ENCODE peak calls at places on chromosomes 7 and 10, in five cellular contexts. U is GM23248, K is HepG2, O is H1, I is DND-41. X is an unnamed sample.

GRCh38 chr10:110077436-110078120 is 69.8 kb downstream of the ADD3 start:
- DNase-seq in U (peak; percentile 81), K (peak; percentile 81), O (no peak), I (no peak), X (no peak)

GRCh38 chr10:77604941-77605351 is 32.7 kb downstream of the KCNMA1 start:
- DNase-seq in U (peak; percentile 4), K (no peak), O (no peak), I (no peak), X (no peak)

GRCh38 chr10:124316316-124316715 is 102.4 kb downstream of the OAT start:
- DNase-seq in U (no peak), K (no peak), O (no peak), I (no peak), X (no peak)

GRCh38 chr7:128783143-128783799 is 7.7 kb upstream of the OPN1SW start:
- DNase-seq in U (peak; percentile 75), K (peak; percentile 61), O (peak; percentile 99), I (peak; percentile 16), X (peak; percentile 63)

GRCh38 chr10:88108115-88108610 is 244.7 kb downstream of the PTEN start:
- DNase-seq in U (peak; percentile 17), K (no peak), O (no peak), I (peak; percentile 79), X (no peak)

GRCh38 chr7:50791921-50792341 is 9.2 kb upstream of the GRB10 start:
- DNase-seq in U (peak; percentile 70), K (peak; percentile 20), O (no peak), I (no peak), X (no peak)

GRCh38 chr10:62710182-62710581 is 94.3 kb upstream of the ADO start:
- DNase-seq in U (no peak), K (no peak), O (no peak), I (no peak), X (no peak)

GRCh38 chr10:90451283-90451682 is 406.6 kb downstream of the HTR7 start:
- DNase-seq in U (no peak), K (no peak), O (no peak), I (no peak), X (no peak)

GRCh38 chr10:92164024-92164423 is 126.9 kb downstream of the CPEB3 start:
- DNase-seq in U (no peak), K (no peak), O (no peak), I (no peak), X (no peak)

GRCh38 chr7:90266808-90267207 is 21.8 kb downstream of the CFAP69 start:
- DNase-seq in U (peak; percentile 83), K (no peak), O (no peak), I (no peak), X (peak; percentile 41)

GRCh38 chr7:148079206-148079605 is 511.4 kb upstream of the C7orf33 start:
- DNase-seq in U (no peak), K (no peak), O (no peak), I (no peak), X (no peak)

GRCh38 chr10:88865281-88865876 is 13.7 kb upstream of the ANKRD22 start:
- DNase-seq in U (peak; percentile 12), K (no peak), O (no peak), I (no peak), X (no peak)

GRCh38 chr10:105974803-105975456 is 1189.6 kb downstream of the SORCS1 start:
- DNase-seq in U (peak; percentile 54), K (no peak), O (no peak), I (no peak), X (no peak)

GRCh38 chr7:6600093-6600492 is 10.3 kb downstream of the INTS15 start:
- DNase-seq in U (no peak), K (no peak), O (no peak), I (no peak), X (no peak)

GRCh38 chr10:44908071-44908709 is 2.9 kb upstream of the TMEM72 start:
- DNase-seq in U (no peak), K (no peak), O (peak; percentile 53), I (no peak), X (peak; percentile 16)

GRCh38 chr7:139658919-139659675 is 118.7 kb downstream of the HIPK2 start:
- DNase-seq in U (no peak), K (peak; percentile 91), O (no peak), I (no peak), X (no peak)

GRCh38 chr7:39248693-39249090 is 271.0 kb downstream of the POU6F2 start:
- DNase-seq in U (no peak), K (no peak), O (no peak), I (no peak), X (no peak)

GRCh38 chr10:49734676-49735075 is 27.4 kb downstream of the OGDHL start:
- DNase-seq in U (no peak), K (no peak), O (no peak), I (no peak), X (no peak)

GRCh38 chr10:44963772-44964633 is 4.4 kb downstream of the RASSF4 start:
- DNase-seq in U (no peak), K (peak; percentile 85), O (peak; percentile 59), I (no peak), X (no peak)

GRCh38 chr10:35752469-35753450 is 110.7 kb upstream of the FZD8 start:
- DNase-seq in U (no peak), K (no peak), O (no peak), I (no peak), X (no peak)

GRCh38 chr7:78530351-78530750 is 731.8 kb downstream of the PHTF2 start:
- DNase-seq in U (peak; percentile 89), K (peak; percentile 21), O (no peak), I (no peak), X (peak; percentile 55)

GRCh38 chr7:73704640-73705550 is 14.6 kb downstream of the STX1A start:
- DNase-seq in U (no peak), K (no peak), O (no peak), I (no peak), X (peak; percentile 79)

GRCh38 chr10:43225787-43226153 is 41.1 kb downstream of the RASGEF1A start:
- DNase-seq in U (no peak), K (no peak), O (peak; percentile 35), I (no peak), X (no peak)

GRCh38 chr7:137975223-137975622 is 26.7 kb downstream of the CREB3L2 start:
- DNase-seq in U (peak; percentile 92), K (no peak), O (no peak), I (no peak), X (peak; percentile 76)

GRCh38 chr7:135355377-135356048 is 121.9 kb downstream of the STRA8 start:
- DNase-seq in U (no peak), K (no peak), O (no peak), I (no peak), X (no peak)

GRCh38 chr7:101507791-101508252 is 121.3 kb downstream of the MYL10 start:
- DNase-seq in U (peak; percentile 62), K (peak; percentile 78), O (peak; percentile 81), I (peak; percentile 68), X (no peak)

GRCh38 chr7:73903321-73904218 is 42.6 kb downstream of the TMEM270 start:
- DNase-seq in U (no peak), K (no peak), O (no peak), I (no peak), X (no peak)

GRCh38 chr7:1223196-1224092 is 9.2 kb upstream of the UNCX start:
- DNase-seq in U (no peak), K (peak; percentile 10), O (peak; percentile 59), I (no peak), X (no peak)

GRCh38 chr7:101838837-101839483 is 21.5 kb downstream of the CUX1 start:
- DNase-seq in U (no peak), K (no peak), O (no peak), I (no peak), X (no peak)

GRCh38 chr7:137454169-137455166 is 110.9 kb upstream of the PTN start:
- DNase-seq in U (peak; percentile 69), K (peak; percentile 24), O (no peak), I (no peak), X (peak; percentile 73)

GRCh38 chr10:84012831-84013458 is 126.4 kb upstream of the GHITM start:
- DNase-seq in U (no peak), K (no peak), O (no peak), I (no peak), X (no peak)

GRCh38 chr10:30737931-30738391 is 108.4 kb upstream of the LYZL2 start:
- DNase-seq in U (no peak), K (no peak), O (no peak), I (no peak), X (no peak)
- H3K27ac ChIP-seq in U (no peak overlapping the region), K (no peak overlapping the region), O (no peak overlapping the region), I (no peak overlapping the region), X (no peak overlapping the region)

DNA sequence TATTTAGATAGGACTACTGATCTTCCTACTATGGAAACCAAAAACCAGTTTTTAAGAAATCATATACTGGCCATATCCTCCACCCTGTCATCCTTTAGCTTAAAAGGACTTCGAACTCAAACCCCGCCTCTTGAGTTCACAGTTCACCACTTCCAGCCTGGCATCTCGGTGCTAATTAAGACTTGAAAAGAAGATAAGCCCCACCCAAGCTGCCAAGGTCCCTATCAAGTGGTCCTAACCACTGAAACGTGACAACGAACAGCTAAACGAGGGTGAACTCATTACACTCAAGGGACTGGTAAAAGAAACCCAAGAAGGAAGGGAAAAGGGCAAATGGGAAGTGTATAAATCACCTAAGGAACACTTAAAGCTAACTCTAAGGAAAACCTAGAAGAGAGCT is 16.1 kb downstream of the COL17A1 start:
- DNase-seq in U (no peak), K (no peak), O (no peak), I (no peak), X (no peak)
- TF ChIP-seq EZH2 in U (no peak), K (no peak), O (no peak), I (no peak), X (no peak)

GRCh38 chr7:106774213-106774767 is 90.8 kb upstream of the PIK3CG start:
- DNase-seq in U (no peak), K (no peak), O (no peak), I (no peak), X (no peak)

GRCh38 chr7:106773228-106773627 is 91.9 kb upstream of the PIK3CG start:
- DNase-seq in U (peak; percentile 16), K (no peak), O (no peak), I (no peak), X (peak; percentile 32)

GRCh38 chr7:106775552-106775936 is 89.5 kb upstream of the PIK3CG start:
- DNase-seq in U (peak; percentile 87), K (no peak), O (no peak), I (no peak), X (peak; percentile 84)

GRCh38 chr7:106775975-106776607 is 89.0 kb upstream of the PIK3CG start:
- DNase-seq in U (no peak), K (no peak), O (no peak), I (no peak), X (no peak)

GRCh38 chr7:106774768-106775551 is 90.1 kb upstream of the PIK3CG start:
- DNase-seq in U (peak; percentile 64), K (no peak), O (no peak), I (peak; percentile 48), X (peak; percentile 85)
- H3K4me3 ChIP-seq in U (peak overlapping the region; percentile 56), K (no peak overlapping the region), O (no peak overlapping the region), I (no peak overlapping the region), X (peak overlapping the region; percentile 43)

GRCh38 chr10:5905854-5906507 is 15.9 kb downstream of the FBH1 start:
- DNase-seq in U (no peak), K (no peak), O (no peak), I (no peak), X (no peak)
- H3K27ac ChIP-seq in U (no peak overlapping the region), K (no peak overlapping the region), O (no peak overlapping the region), I (no peak overlapping the region), X (no peak overlapping the region)

GRCh38 chr10:101223274-101224059 is 5.8 kb downstream of the LBX1 start:
- DNase-seq in U (peak; percentile 44), K (no peak), O (peak; percentile 72), I (no peak), X (no peak)
- TF ChIP-seq EZH2 in U (peak; percentile 2), K (no peak), O (peak; percentile 99), I (no peak), X (peak; percentile 100)